ENCODE peak calls at places on chromosomes 16 and 17, in five cellular contexts. V is A549, G is heart left ventricle, A is spleen, E is body of pancreas. O is an unnamed sample.

GRCh38 chr17:76934561-76935320 is 66.5 kb downstream of the MGAT5B start:
- DNase-seq in A (no peak), V (no peak), G (no peak), E (no peak), O (no peak)

GRCh38 chr16:23391381-23392222 is 61.4 kb downstream of the COG7 start:
- DNase-seq in E (no peak), A (peak; percentile 41), V (no peak), G (no peak), O (no peak)

GRCh38 chr17:48795444-48796162 is 21.4 kb downstream of the TTLL6 start:
- DNase-seq in V (peak; percentile 92), G (no peak), E (peak; percentile 19), A (no peak), O (no peak)

GRCh38 chr17:7818026-7818425 is 16.0 kb upstream of the KDM6B start:
- DNase-seq in G (no peak), E (no peak), V (no peak), A (peak; percentile 28), O (no peak)

GRCh38 chr16:80932725-80933124 is 74.0 kb downstream of the CMC2 start:
- DNase-seq in G (peak; percentile 70), V (no peak), E (peak; percentile 38), A (no peak), O (no peak)

GRCh38 chr17:15475620-15476354 is 8.4 kb upstream of the CDRT4 start:
- DNase-seq in G (no peak), A (no peak), V (no peak), E (no peak), O (no peak)

GRCh38 chr17:55116440-55116914 is 147.9 kb downstream of the STXBP4 start:
- DNase-seq in E (no peak), G (no peak), V (no peak), A (no peak), O (no peak)

GRCh38 chr16:87469186-87469585 is 23.6 kb downstream of the ZCCHC14 start:
- DNase-seq in G (no peak), V (no peak), A (no peak), E (no peak), O (no peak)

GRCh38 chr17:78629436-78629995 is 52.3 kb upstream of the DNAH17 start:
- DNase-seq in V (no peak), A (peak; percentile 59), E (no peak), G (no peak), O (no peak)

GRCh38 chr16:87487361-87487924 is 5.4 kb downstream of the ZCCHC14 start:
- DNase-seq in E (peak; percentile 91), V (no peak), A (no peak), G (peak; percentile 60), O (peak; percentile 43)

GRCh38 chr16:1612320-1613111 is at the start of gene CRAMP1:
- DNase-seq in A (no peak), E (peak; percentile 12), G (no peak), V (peak; percentile 38), O (no peak)

GRCh38 chr16:18983565-18984424 is at the start of gene TMC7:
- DNase-seq in V (peak; percentile 86), G (peak; percentile 84), E (peak; percentile 77), A (peak; percentile 76), O (peak; percentile 47)
- TF ChIP-seq POLR2A in V (peak; percentile 27), G (peak; percentile 36), E (no peak), A (no peak), O (no peak)

DNA sequence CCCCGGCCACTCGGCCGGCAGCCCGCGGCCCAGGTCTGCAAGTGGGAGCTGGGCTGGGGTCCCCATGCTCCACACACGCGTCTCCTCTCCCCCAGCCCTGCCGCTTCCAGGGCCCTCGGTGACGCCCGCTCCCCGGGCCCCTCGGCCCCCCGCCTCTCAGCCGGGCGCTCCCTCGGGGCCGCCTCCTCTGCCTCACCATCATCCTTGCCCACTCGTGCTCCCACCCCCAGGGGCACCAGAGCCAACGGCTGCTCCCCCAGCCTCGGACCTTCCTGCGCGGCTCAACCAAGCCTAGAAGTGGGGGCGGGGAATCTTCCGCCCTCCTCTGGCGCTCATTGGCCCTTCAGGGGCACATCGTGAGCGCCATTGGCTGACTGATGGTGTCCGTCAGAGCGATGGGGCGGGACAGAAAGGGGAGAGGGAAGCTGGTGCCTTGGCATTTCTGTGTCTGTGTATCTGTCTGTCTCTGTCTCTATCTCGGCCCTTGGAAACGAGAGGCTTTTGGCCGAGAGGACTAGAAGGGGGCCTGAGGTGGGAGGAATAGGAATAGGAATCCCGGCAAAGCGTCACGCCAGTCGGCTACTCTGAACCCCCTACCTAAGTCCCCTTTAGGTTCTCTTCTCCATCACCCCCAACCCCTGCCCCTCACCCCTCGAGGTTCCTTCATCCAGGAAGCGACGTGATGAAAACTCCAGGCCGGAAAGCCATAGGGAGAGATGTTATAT is 88.9 kb downstream of the CDC27 start:
- DNase-seq in A (peak; percentile 96), E (peak; percentile 89), G (peak; percentile 95), V (peak; percentile 71), O (peak; percentile 88)
- TF ChIP-seq POLR2A in A (no peak), E (peak; percentile 10), G (peak; percentile 75), V (peak; percentile 75), O (no peak)

GRCh38 chr17:60676758-60677307 is 818 bp upstream of the BCAS3 start:
- DNase-seq in G (peak; percentile 34), V (no peak), E (no peak), A (peak; percentile 77), O (no peak)
- TF ChIP-seq POLR2A in G (peak; percentile 69), V (peak; percentile 11), E (no peak), A (no peak), O (peak; percentile 63)

DNA sequence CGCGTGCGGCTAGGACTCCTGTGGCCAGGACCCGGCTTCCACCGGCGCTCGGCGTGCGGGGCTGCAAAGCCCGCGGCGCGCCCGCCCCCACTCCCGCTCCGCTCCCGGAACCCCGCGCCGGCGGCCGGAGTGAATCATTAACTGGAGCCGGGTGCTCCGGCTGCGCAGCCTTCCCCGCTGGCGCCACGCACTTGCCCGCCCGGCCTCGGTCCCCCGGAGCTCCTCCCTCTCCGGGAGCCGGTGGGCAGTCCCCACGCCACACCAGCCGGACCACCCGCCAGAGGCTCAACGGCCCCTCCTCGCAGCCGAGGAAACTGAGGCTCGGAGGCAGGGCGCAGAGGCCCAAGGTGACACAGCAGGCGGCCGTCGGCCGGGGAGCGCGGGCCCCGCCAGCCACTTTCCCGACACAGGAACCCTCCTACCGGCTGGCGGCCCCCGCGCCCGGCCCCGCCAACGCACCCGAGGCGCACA is 580 bp downstream of the BCAR1 start:
- DNase-seq in G (no peak), E (peak; percentile 86), A (no peak), V (peak; percentile 91), O (no peak)
- TF ChIP-seq POLR2A in G (no peak), E (peak; percentile 53), A (no peak), V (no peak), O (no peak)

GRCh38 chr17:44121206-44121605 is 2.2 kb downstream of the HDAC5 start:
- DNase-seq in V (no peak), E (no peak), G (no peak), A (no peak), O (no peak)

GRCh38 chr17:44123356-44124117 is at the start of gene HDAC5:
- DNase-seq in G (peak; percentile 98), V (peak; percentile 92), E (peak; percentile 95), A (peak; percentile 99), O (peak; percentile 96)

GRCh38 chr17:44122825-44123355 is 551 bp downstream of the HDAC5 start:
- DNase-seq in G (no peak), E (no peak), V (no peak), A (no peak), O (no peak)

GRCh38 chr17:44121997-44122824 is 1.2 kb downstream of the HDAC5 start:
- DNase-seq in V (no peak), A (no peak), E (no peak), G (no peak), O (no peak)

GRCh38 chr17:44124118-44124438 is 637 bp upstream of the HDAC5 start:
- DNase-seq in V (no peak), A (no peak), G (no peak), E (no peak), O (no peak)
- TF ChIP-seq POLR2A in V (no peak), A (no peak), G (no peak), E (no peak), O (no peak)

O was measured in breast epithelium.